ENCODE peak calls at places on chromosomes 13 and 19, in five cellular contexts. U, B, Y, V and Q are unnamed samples. For H3K36me3, the result is how much of the 10 kb centered on the place peaks cover.

GRCh38 chr19:5952193-5953033 is 25.5 kb downstream of the RANBP3 start:
- DNase-seq in V (no peak), U (no peak), Y (no peak), B (peak), Q (no peak)

GRCh38 chr19:33114302-33114701 is 17.6 kb upstream of the WDR88 start:
- DNase-seq in Y (no peak), B (no peak), V (no peak), U (no peak), Q (no peak)

GRCh38 chr13:29994911-29995601 is 144.6 kb upstream of the UBL3 start:
- DNase-seq in V (no peak), Y (no peak), B (peak), U (no peak), Q (peak)

GRCh38 chr19:43639507-43640423 is at the start of gene CADM4:
- DNase-seq in V (no peak), U (peak), B (peak), Y (peak), Q (peak)

GRCh38 chr19:31589109-31589508 is 239.9 kb upstream of the TSHZ3 start:
- DNase-seq in B (no peak), Y (no peak), U (no peak), V (no peak), Q (no peak)

GRCh38 chr13:76335463-76335862 is 550.7 kb downstream of the KCTD12 start:
- DNase-seq in U (no peak), V (no peak), Y (no peak), B (no peak), Q (no peak)

GRCh38 chr19:10961073-10961762 is 388 bp downstream of the SMARCA4 start:
- DNase-seq in B (peak), U (no peak), Y (no peak), V (no peak), Q (no peak)

GRCh38 chr13:26988059-26988769 is 183.4 kb downstream of the USP12 start:
- DNase-seq in Y (no peak), V (no peak), U (no peak), B (no peak), Q (no peak)

GRCh38 chr19:45952691-45953505 is 20.8 kb downstream of the NOVA2 start:
- DNase-seq in V (no peak), U (peak), B (peak), Y (peak), Q (no peak)

GRCh38 chr13:19665427-19665859 is 32.0 kb downstream of the MPHOSPH8 start:
- DNase-seq in V (no peak), U (no peak), Y (no peak), B (peak), Q (no peak)

GRCh38 chr19:10533656-10534386 is 9.9 kb upstream of the ATG4D start:
- DNase-seq in B (peak), U (no peak), Y (no peak), V (no peak), Q (no peak)

GRCh38 chr19:3125900-3126524 is 9.8 kb upstream of the GNA15 start:
- DNase-seq in V (no peak), Y (peak), B (peak), U (peak), Q (peak)

GRCh38 chr13:55583953-55584593 is 1556.6 kb upstream of the PRR20A start:
- DNase-seq in B (peak), Y (no peak), U (no peak), V (no peak), Q (no peak)

GRCh38 chr13:29162638-29163037 is 342.5 kb downstream of the MTUS2 start:
- DNase-seq in Y (no peak), B (no peak), V (no peak), U (no peak), Q (no peak)

GRCh38 chr13:44313674-44314073 is 60.0 kb upstream of the SERP2 start:
- DNase-seq in Y (no peak), B (peak), U (no peak), V (peak), Q (no peak)

GRCh38 chr13:21668665-21669599 is 1.9 kb upstream of the FGF9 start:
- DNase-seq in U (peak), V (no peak), Y (no peak), B (peak), Q (peak)

GRCh38 chr13:80924596-80924995 is 583.7 kb upstream of the SPRY2 start:
- DNase-seq in Y (no peak), V (no peak), B (no peak), U (no peak), Q (no peak)

GRCh38 chr13:46679369-46680180 is 117.4 kb downstream of the ESD start:
- DNase-seq in V (no peak), U (peak), B (peak), Y (no peak), Q (peak)

GRCh38 chr13:81406022-81406421 is 1065.1 kb upstream of the SPRY2 start:
- DNase-seq in Y (no peak), U (no peak), V (no peak), B (no peak), Q (no peak)

GRCh38 chr13:71704650-71705049 is 162.4 kb downstream of the DACH1 start:
- DNase-seq in V (no peak), U (no peak), Y (no peak), B (no peak), Q (no peak)

GRCh38 chr13:47144782-47145181 is 247.9 kb upstream of the HTR2A start:
- DNase-seq in U (no peak), B (no peak), Y (no peak), V (no peak), Q (no peak)

GRCh38 chr13:38947049-38947448 is 43.6 kb downstream of the STOML3 start:
- DNase-seq in Y (no peak), U (no peak), V (no peak), B (no peak), Q (no peak)

GRCh38 chr19:45901912-45902650 is at the start of gene MYPOP:
- DNase-seq in U (no peak), B (peak), V (no peak), Y (no peak), Q (peak)

GRCh38 chr13:20404488-20405222 is 121.0 kb downstream of the CRYL1 start:
- DNase-seq in V (no peak), B (no peak), Y (no peak), U (no peak), Q (no peak)

GRCh38 chr13:24313449-24313848 is 4.1 kb downstream of the C1QTNF9 start:
- DNase-seq in Y (no peak), B (no peak), V (no peak), U (no peak), Q (no peak)

GRCh38 chr13:45799451-45799850 is 52.1 kb downstream of the SIAH3 start:
- DNase-seq in B (no peak), Y (no peak), U (no peak), V (no peak), Q (no peak)

GRCh38 chr13:85997587-85997986 is 198.4 kb upstream of the SLITRK6 start:
- DNase-seq in B (no peak), Y (no peak), V (no peak), U (no peak), Q (no peak)

GRCh38 chr19:41441321-41441945 is 1.5 kb upstream of the ERICH4 start:
- DNase-seq in U (no peak), Y (no peak), V (no peak), B (no peak), Q (no peak)

GRCh38 chr13:46614582-46614981 is 61.6 kb downstream of the LRCH1 start:
- DNase-seq in U (no peak), Y (no peak), V (no peak), B (peak), Q (peak)

GRCh38 chr13:25353344-25353743 is 18.4 kb upstream of the ATP8A2 start:
- DNase-seq in V (no peak), B (no peak), Y (no peak), U (no peak), Q (no peak)

GRCh38 chr13:32381539-32381938 is 46.4 kb downstream of the N4BP2L1 start:
- DNase-seq in Y (no peak), B (peak), V (peak), U (no peak), Q (no peak)

GRCh38 chr13:28533049-28533436 is 38.1 kb upstream of the FLT1 start:
- DNase-seq in B (no peak), U (no peak), V (no peak), Y (no peak), Q (no peak)

GRCh38 chr13:40077396-40078027 is 422.1 kb downstream of the COG6 start:
- DNase-seq in Y (no peak), U (no peak), B (no peak), V (no peak), Q (no peak)

GRCh38 chr13:32150794-32151193 is 119.2 kb downstream of the FRY start:
- DNase-seq in U (no peak), B (peak), V (no peak), Y (peak), Q (peak)

GRCh38 chr19:18171605-18172327 is 1.8 kb upstream of the IFI30 start:
- DNase-seq in B (peak), V (no peak), Y (peak), U (no peak), Q (no peak)

GRCh38 chr13:107351305-107351704 is 783.4 kb upstream of the ARGLU1 start:
- DNase-seq in U (no peak), B (no peak), Y (no peak), V (no peak), Q (no peak)

GRCh38 chr19:46022431-46023310 is at the start of gene PGLYRP1:
- DNase-seq in V (no peak), Y (no peak), B (no peak), U (no peak), Q (no peak)

GRCh38 chr19:33606556-33606955 is 15.2 kb upstream of the CHST8 start:
- DNase-seq in B (no peak), Y (no peak), V (no peak), U (no peak), Q (no peak)

GRCh38 chr19:45250216-45250831 is 747 bp upstream of the MARK4 start:
- DNase-seq in B (peak), U (no peak), V (no peak), Y (peak), Q (no peak)

GRCh38 chr13:94662274-94662945 is 49.9 kb downstream of the SOX21 start:
- DNase-seq in Y (no peak), B (no peak), U (no peak), V (no peak), Q (no peak)

DNA sequence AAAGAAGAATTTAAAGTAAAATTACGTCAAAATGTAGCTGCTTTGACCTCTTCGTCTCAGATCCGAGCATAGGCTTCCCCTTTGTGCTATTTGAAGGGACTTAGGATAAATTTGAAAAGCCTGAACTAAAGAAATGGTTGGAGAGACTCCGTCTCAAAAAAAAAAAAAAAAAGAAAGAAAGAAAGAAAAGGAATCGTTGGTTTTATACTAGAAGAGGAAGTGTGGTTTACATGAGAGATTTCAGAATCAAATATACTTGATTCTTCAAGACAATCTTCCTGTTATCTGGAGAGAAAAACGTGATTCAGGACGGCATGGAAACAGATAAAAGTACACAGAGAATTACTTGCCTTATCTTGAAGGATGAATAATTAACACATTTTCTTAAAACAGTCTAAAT is 474 bp upstream of the ZNF780B start:
- DNase-seq in Y (no peak), U (no peak), B (no peak), V (no peak), Q (no peak)
- H3K36me3 ChIP-seq in Y (under half), U (under half), B (under half), V (under half), Q (under half)

GRCh38 chr13:110680852-110681251 is 25.1 kb downstream of the CARS2 start:
- DNase-seq in Y (no peak), U (no peak), V (no peak), B (peak), Q (no peak)
- H3K36me3 ChIP-seq in Y (under half), U (under half), V (under half), B (half or more), Q (under half)

DNA sequence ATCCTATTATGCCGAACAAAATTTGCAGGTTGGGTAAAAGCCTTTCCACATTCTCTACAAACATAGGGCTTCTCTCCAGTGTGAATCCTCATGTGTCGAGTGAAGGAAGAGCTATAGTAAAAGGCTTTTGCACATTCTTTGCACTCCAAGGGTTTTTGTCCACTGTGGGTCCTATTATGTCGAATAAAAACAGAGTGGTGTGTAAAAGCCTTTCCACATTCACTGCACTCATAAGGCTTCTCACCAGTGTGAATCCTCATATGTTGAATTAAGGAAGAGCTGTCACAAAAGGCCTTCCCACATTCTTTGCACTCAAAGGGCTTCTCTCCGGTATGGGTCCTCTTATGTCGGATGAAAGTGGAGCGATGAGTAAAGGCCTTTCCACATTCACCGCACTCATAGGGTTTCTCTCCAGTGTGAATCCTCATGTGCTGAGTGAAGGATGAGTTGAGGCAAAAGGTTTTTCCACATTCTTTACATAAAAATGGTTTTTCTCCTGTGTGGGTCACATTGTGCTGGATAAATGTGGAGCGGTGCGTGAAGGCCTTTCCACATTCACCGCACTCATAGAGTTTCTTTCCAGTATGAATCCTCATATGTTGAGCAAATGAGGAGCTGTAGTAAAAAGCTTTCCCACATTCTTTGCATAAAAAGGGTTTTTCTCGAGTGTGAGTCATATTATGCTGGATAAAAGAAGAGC is 13.6 kb downstream of the ZNF599 start:
- DNase-seq in B (no peak), U (no peak), V (no peak), Y (no peak), Q (no peak)
- H3K36me3 ChIP-seq in B (under half), U (under half), V (under half), Y (under half), Q (under half)

DNA sequence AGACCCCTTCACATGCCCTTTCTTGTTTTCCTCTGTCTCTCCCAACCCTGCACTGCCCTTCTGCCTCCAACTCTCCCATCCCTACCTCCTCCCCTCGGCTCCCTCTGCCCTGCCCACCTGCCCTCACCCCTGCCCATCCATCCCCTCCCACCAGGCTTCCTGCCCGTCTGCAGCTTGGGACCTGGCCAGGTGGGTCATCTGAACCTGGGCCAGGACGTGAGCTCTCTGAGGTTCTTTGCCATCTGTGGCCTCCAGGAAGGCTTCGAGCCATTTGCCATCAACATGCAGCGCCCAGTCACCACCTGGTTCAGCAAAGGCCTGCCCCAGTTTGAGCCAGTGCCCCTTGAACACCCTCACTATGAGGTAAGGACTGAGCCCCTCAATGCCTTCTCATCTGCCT is 35.7 kb downstream of the RYR1 start:
- DNase-seq in V (no peak), U (no peak), Y (no peak), B (no peak), Q (no peak)
- H3K36me3 ChIP-seq in V (under half), U (under half), Y (under half), B (under half), Q (under half)

GRCh38 chr13:72757792-72758535 is 23.7 kb downstream of the DIS3 start:
- DNase-seq in U (no peak), Y (no peak), B (no peak), V (no peak), Q (no peak)

GRCh38 chr13:72760189-72760588 is 21.5 kb downstream of the DIS3 start:
- DNase-seq in B (no peak), V (no peak), U (no peak), Y (no peak), Q (no peak)

DNA sequence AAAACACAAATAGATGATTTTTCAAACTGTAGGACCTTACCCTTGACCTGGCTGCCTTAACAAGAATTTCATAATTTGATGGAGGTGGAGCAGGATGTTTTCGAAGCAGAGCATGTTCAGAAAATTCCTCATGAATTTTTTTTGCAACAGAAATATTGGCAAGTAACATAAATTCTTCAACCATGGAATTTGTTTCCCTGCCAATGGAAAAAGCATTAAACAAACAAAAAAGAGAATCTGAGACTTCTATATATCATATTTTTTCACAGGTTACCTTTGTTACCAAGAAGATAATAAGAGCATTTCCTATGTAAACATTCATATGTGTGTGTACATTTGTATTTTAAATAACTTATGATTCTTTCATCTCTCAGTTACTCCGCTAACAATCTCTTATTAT is 18.3 kb downstream of the DIS3 start:
- DNase-seq in V (no peak), U (no peak), Y (no peak), B (no peak), Q (no peak)
- H3K36me3 ChIP-seq in V (under half), U (half or more), Y (under half), B (half or more), Q (under half)

GRCh38 chr19:52020506-52020905 is 7.7 kb downstream of the ZNF614 start:
- DNase-seq in U (no peak), B (peak), Y (no peak), V (no peak), Q (no peak)
- H3K36me3 ChIP-seq in U (half or more), B (half or more), Y (under half), V (under half), Q (under half)